ENCODE peak calls at places on chromosomes 12 and 14, in five cellular contexts. One of them, this sample, is unnamed.

GRCh38 chr12:108297895-108298760 is 41.0 kb downstream of the CMKLR1 start:
- DNase-seq in mesothelial cell of epicardium: no peak
- DNase-seq in glutamatergic neuron: no peak
- DNase-seq in lower leg skin: peak
- DNase-seq in AG09319: no peak
- DNase-seq in this sample: no peak

GRCh38 chr12:61525331-61525730 is 734.9 kb upstream of the USP15 start:
- DNase-seq in mesothelial cell of epicardium: no peak
- DNase-seq in glutamatergic neuron: no peak
- DNase-seq in lower leg skin: no peak
- DNase-seq in AG09319: no peak
- DNase-seq in this sample: no peak

GRCh38 chr12:120439646-120440247 is 1.8 kb downstream of the COX6A1 start:
- DNase-seq in mesothelial cell of epicardium: peak
- DNase-seq in glutamatergic neuron: peak
- DNase-seq in lower leg skin: no peak
- DNase-seq in AG09319: no peak
- DNase-seq in this sample: peak

GRCh38 chr14:63544641-63545234 is 1.6 kb upstream of the PPP2R5E start:
- DNase-seq in mesothelial cell of epicardium: no peak
- DNase-seq in glutamatergic neuron: no peak
- DNase-seq in lower leg skin: peak
- DNase-seq in AG09319: no peak
- DNase-seq in this sample: no peak

GRCh38 chr14:91466192-91466591 is 43.9 kb downstream of the PPP4R3A start:
- DNase-seq in mesothelial cell of epicardium: no peak
- DNase-seq in glutamatergic neuron: no peak
- DNase-seq in lower leg skin: no peak
- DNase-seq in AG09319: no peak
- DNase-seq in this sample: no peak

GRCh38 chr12:32365473-32366064 is 33.8 kb upstream of the FGD4 start:
- DNase-seq in mesothelial cell of epicardium: no peak
- DNase-seq in glutamatergic neuron: peak
- DNase-seq in lower leg skin: no peak
- DNase-seq in AG09319: peak
- DNase-seq in this sample: no peak

GRCh38 chr14:75563931-75564330 is 14.5 kb upstream of the FLVCR2 start:
- DNase-seq in mesothelial cell of epicardium: no peak
- DNase-seq in glutamatergic neuron: no peak
- DNase-seq in lower leg skin: no peak
- DNase-seq in AG09319: no peak
- DNase-seq in this sample: no peak

GRCh38 chr12:5441497-5442236 is 9.8 kb downstream of the NTF3 start:
- DNase-seq in mesothelial cell of epicardium: no peak
- DNase-seq in glutamatergic neuron: no peak
- DNase-seq in lower leg skin: no peak
- DNase-seq in AG09319: no peak
- DNase-seq in this sample: no peak

GRCh38 chr12:21169878-21170472 is 39.0 kb downstream of the SLCO1B1 start:
- DNase-seq in mesothelial cell of epicardium: no peak
- DNase-seq in glutamatergic neuron: peak
- DNase-seq in lower leg skin: no peak
- DNase-seq in AG09319: peak
- DNase-seq in this sample: no peak

GRCh38 chr12:106139422-106140141 is 828 bp upstream of the NUAK1 start:
- DNase-seq in mesothelial cell of epicardium: peak
- DNase-seq in glutamatergic neuron: peak
- DNase-seq in lower leg skin: peak
- DNase-seq in AG09319: no peak
- DNase-seq in this sample: no peak

GRCh38 chr14:97571861-97572555 is 774.8 kb downstream of the VRK1 start:
- DNase-seq in mesothelial cell of epicardium: no peak
- DNase-seq in glutamatergic neuron: no peak
- DNase-seq in lower leg skin: no peak
- DNase-seq in AG09319: no peak
- DNase-seq in this sample: no peak

GRCh38 chr14:73795974-73796373 is 55.7 kb upstream of the PTGR2 start:
- DNase-seq in mesothelial cell of epicardium: no peak
- DNase-seq in glutamatergic neuron: no peak
- DNase-seq in lower leg skin: peak
- DNase-seq in AG09319: no peak
- DNase-seq in this sample: no peak

GRCh38 chr12:3171195-3171591 is 94.0 kb downstream of the TSPAN9 start:
- DNase-seq in mesothelial cell of epicardium: no peak
- DNase-seq in glutamatergic neuron: no peak
- DNase-seq in lower leg skin: no peak
- DNase-seq in AG09319: no peak
- DNase-seq in this sample: no peak

GRCh38 chr12:57836442-57837375 is 9.8 kb downstream of the CTDSP2 start:
- DNase-seq in mesothelial cell of epicardium: peak
- DNase-seq in glutamatergic neuron: no peak
- DNase-seq in lower leg skin: peak
- DNase-seq in AG09319: peak
- DNase-seq in this sample: no peak

GRCh38 chr12:88559772-88560171 is 20.5 kb downstream of the KITLG start:
- DNase-seq in mesothelial cell of epicardium: no peak
- DNase-seq in glutamatergic neuron: no peak
- DNase-seq in lower leg skin: no peak
- DNase-seq in AG09319: no peak
- DNase-seq in this sample: no peak

GRCh38 chr12:123109319-123109772 is 41.5 kb downstream of the PITPNM2 start:
- DNase-seq in mesothelial cell of epicardium: no peak
- DNase-seq in glutamatergic neuron: no peak
- DNase-seq in lower leg skin: no peak
- DNase-seq in AG09319: no peak
- DNase-seq in this sample: no peak

GRCh38 chr12:98154850-98155249 is 360.5 kb upstream of the TMPO start:
- DNase-seq in mesothelial cell of epicardium: no peak
- DNase-seq in glutamatergic neuron: peak
- DNase-seq in lower leg skin: no peak
- DNase-seq in AG09319: no peak
- DNase-seq in this sample: no peak

GRCh38 chr12:94458882-94459772 is 540 bp downstream of the CEP83 start:
- DNase-seq in mesothelial cell of epicardium: no peak
- DNase-seq in glutamatergic neuron: no peak
- DNase-seq in lower leg skin: no peak
- DNase-seq in AG09319: no peak
- DNase-seq in this sample: no peak

DNA sequence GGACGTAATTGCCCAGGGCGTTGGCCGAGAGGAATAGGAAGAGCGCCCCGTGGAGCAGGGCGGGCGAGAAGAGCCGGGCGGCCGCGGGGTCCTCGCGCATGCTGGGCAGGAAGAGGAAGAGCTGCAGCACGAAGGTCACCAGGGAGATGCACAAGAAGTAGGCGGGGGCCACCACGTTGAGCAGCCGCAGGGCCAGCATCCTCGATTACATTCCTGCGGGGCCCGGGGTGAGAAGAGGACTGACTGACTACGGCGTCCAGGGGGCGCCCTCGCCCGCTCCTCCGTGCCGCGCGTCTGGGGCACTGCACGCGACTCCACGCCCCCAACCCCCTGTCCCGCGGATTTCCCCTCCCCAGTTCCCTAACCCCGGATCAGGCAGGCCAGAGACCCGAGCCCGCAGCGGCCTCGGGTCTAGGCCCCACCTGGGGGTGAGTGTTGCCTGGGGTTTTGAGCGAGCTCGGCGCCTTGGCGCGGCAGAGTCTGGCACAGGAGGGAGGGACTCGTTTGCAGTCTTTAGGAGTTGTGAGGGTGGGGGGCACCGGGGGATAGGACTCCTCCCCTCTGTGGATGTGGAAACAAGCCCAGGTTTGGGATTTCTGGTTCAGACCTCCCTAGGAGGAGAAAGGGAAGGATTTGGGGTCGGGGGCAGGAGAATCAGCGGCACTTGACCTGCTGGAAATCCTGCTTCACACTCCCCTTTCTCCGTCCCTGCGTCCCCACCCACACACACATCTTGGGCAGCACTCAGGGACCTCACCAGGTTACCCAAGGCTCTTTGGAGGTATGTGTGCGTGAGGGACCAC is 1.9 kb downstream of the ZDHHC22 start:
- DNase-seq in mesothelial cell of epicardium: no peak
- DNase-seq in glutamatergic neuron: peak
- DNase-seq in lower leg skin: no peak
- DNase-seq in AG09319: no peak
- DNase-seq in this sample: no peak
- TF ChIP-seq CTCF in mesothelial cell of epicardium: peak
- TF ChIP-seq CTCF in glutamatergic neuron: peak
- TF ChIP-seq CTCF in lower leg skin: no peak
- TF ChIP-seq CTCF in AG09319: peak
- TF ChIP-seq CTCF in this sample: peak

GRCh38 chr14:104724407-104724980 is 465 bp downstream of the ADSS1 start:
- DNase-seq in mesothelial cell of epicardium: no peak
- DNase-seq in glutamatergic neuron: no peak
- DNase-seq in lower leg skin: no peak
- DNase-seq in AG09319: no peak
- DNase-seq in this sample: no peak

GRCh38 chr14:104725772-104726548 is 1.9 kb downstream of the ADSS1 start:
- DNase-seq in mesothelial cell of epicardium: no peak
- DNase-seq in glutamatergic neuron: no peak
- DNase-seq in lower leg skin: no peak
- DNase-seq in AG09319: no peak
- DNase-seq in this sample: no peak

GRCh38 chr14:104723651-104724406 is at the start of gene ADSS1:
- DNase-seq in mesothelial cell of epicardium: no peak
- DNase-seq in glutamatergic neuron: peak
- DNase-seq in lower leg skin: no peak
- DNase-seq in AG09319: no peak
- DNase-seq in this sample: no peak

GRCh38 chr14:104726600-104727451 is 2.8 kb downstream of the ADSS1 start:
- DNase-seq in mesothelial cell of epicardium: no peak
- DNase-seq in glutamatergic neuron: no peak
- DNase-seq in lower leg skin: no peak
- DNase-seq in AG09319: no peak
- DNase-seq in this sample: no peak

DNA sequence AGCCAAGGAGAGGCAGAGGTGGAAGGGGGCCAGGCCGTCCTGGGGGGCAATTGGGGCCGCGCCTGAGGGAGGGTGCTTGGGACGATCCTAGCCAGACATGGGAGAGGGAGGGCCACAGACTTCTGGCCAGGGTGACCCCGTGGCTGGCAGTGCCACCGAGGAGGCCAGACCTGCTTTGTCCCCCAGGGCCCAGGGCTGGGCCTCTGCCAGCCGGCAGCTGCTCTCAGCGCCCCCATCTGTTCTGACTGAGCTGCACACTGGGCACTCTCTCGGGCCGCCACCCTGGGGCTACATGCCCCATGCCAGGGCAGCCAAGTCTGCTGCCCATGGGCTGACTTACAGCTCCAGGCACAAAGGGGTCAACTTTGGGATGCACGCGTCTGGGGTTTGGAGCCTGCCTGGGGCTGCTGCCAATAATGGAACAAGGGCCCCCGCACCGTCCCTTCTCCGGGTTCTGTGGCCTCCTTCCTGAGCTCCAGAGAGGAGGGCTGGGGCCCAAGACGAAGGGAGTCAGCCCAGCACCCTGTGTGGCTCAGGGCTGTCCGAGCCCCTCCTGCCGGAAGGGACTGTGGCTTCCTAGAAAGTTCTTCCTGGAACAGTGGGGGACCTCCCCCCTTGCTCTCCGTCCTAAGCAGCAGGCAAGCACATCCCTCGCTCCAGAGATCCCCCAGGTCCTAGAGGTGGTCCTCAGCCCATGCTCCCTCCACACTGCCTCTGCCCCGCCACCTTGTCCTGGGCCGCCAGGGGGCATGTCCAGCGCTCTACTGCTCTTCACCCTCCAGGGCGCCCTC is 1.1 kb downstream of the ADSS1 start:
- DNase-seq in mesothelial cell of epicardium: no peak
- DNase-seq in glutamatergic neuron: peak
- DNase-seq in lower leg skin: no peak
- DNase-seq in AG09319: no peak
- DNase-seq in this sample: no peak
- TF ChIP-seq CTCF in mesothelial cell of epicardium: no peak
- TF ChIP-seq CTCF in glutamatergic neuron: no peak
- TF ChIP-seq CTCF in lower leg skin: no peak
- TF ChIP-seq CTCF in AG09319: peak
- TF ChIP-seq CTCF in this sample: no peak

DNA sequence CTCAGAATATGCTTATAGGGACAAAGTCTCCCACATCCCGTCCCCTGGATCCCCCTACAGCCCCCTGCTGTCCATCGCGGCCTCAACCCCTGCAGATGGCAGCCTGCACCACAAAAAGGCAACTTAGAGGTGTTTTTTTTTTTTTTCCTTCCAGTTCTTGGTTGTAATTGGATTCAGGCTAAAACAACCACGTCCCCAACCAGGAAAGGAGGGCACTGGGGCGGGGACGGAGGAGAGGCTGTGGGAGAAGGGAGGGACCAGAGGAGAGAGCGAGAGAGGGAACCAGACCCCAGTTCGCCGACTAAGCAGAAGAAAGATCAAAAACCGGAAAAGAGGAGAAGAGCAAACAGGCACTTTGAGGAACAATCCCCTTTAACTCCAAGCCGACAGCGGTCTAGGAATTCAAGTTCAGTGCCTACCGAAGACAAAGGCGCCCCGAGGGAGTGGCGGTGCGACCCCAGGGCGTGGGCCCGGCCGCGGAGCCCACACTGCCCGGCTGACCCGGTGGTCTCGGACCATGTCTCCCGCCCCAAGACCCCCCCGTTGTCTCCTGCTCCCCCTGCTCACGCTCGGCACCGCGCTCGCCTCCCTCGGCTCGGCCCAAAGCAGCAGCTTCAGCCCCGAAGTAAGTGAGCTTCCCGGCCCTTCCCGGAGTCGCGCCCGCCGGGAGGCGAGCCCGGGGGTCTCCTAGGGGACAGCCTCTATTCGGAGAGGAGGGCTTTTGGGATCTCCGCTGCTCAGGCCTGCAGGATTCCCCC is at the start of gene MMP14:
- DNase-seq in mesothelial cell of epicardium: no peak
- DNase-seq in glutamatergic neuron: peak
- DNase-seq in lower leg skin: peak
- DNase-seq in AG09319: peak
- DNase-seq in this sample: no peak
- TF ChIP-seq CTCF in mesothelial cell of epicardium: no peak
- TF ChIP-seq CTCF in glutamatergic neuron: no peak
- TF ChIP-seq CTCF in lower leg skin: no peak
- TF ChIP-seq CTCF in AG09319: peak
- TF ChIP-seq CTCF in this sample: no peak

DNA sequence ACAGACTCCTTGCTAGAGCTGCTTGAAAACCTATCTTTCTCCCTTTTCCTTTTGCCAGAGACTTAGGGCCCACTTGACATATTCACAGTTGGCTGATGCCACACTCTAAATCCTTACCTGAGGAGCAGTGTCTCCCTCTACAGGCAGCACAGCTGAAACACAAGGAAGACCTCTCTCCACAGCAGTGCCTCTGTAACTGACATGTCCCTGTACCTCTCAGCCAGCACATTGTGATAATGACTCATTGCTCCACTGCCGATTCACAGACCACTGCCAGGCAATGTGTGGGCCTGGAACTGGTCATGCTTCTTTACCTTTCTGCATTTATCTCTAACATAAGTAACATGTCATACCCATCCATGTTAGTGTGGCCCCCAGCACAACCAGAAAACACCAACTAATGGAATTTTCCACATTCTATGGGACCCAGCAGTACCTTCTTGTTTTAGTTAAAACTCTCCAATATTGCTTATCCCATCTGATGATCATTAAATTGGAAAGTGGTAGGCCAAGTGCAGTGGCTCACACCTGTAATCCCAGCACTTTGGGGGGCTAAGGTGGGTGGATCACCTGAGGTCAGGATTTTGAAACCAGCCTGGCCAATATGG is 56.5 kb downstream of the GTF2A1 start:
- DNase-seq in mesothelial cell of epicardium: no peak
- DNase-seq in glutamatergic neuron: peak
- DNase-seq in lower leg skin: no peak
- DNase-seq in AG09319: peak
- DNase-seq in this sample: peak
- TF ChIP-seq CTCF in mesothelial cell of epicardium: no peak
- TF ChIP-seq CTCF in glutamatergic neuron: peak
- TF ChIP-seq CTCF in lower leg skin: no peak
- TF ChIP-seq CTCF in AG09319: peak
- TF ChIP-seq CTCF in this sample: peak

GRCh38 chr12:104420868-104421267 is 35.9 kb upstream of the CHST11 start:
- DNase-seq in mesothelial cell of epicardium: no peak
- DNase-seq in glutamatergic neuron: no peak
- DNase-seq in lower leg skin: no peak
- DNase-seq in AG09319: no peak
- DNase-seq in this sample: no peak
- TF ChIP-seq CTCF in mesothelial cell of epicardium: no peak
- TF ChIP-seq CTCF in glutamatergic neuron: no peak
- TF ChIP-seq CTCF in lower leg skin: no peak
- TF ChIP-seq CTCF in AG09319: no peak
- TF ChIP-seq CTCF in this sample: no peak